ENCODE peak calls at places on chromosomes 4 and X, in ten cellular contexts. T is activated T-cell treated with anti-CD3 and anti-CD28 coated beads, Interleukin-2, amount 50 U/mL, for 48 hours; H is GM23338; I is epithelial cell of esophagus; D is activated CD8-positive, alpha-beta memory T cell treated with anti-CD3 and anti-CD28 coated beads for 1 hour; M is CD4-positive, alpha-beta T cell; S is NCI-H526; V is aorta; L is LoVo; A is GM23248. O is an unnamed sample.

GRCh38 chr4:15018389-15018788 is 16.1 kb downstream of the CPEB2 start:
- DNase-seq in H (no peak), S (no peak), D (no peak), L (no peak), M (no peak), I (no peak), A (no peak), T (no peak), V (no peak), O (no peak)

GRCh38 chr4:152032722-152033131 is 271.9 kb upstream of the GATB start:
- DNase-seq in T (no peak), A (peak; percentile 96), L (no peak), H (no peak), S (no peak), M (no peak), D (no peak), I (peak; percentile 52), V (no peak), O (no peak)

GRCh38 chrX:130114141-130114561 is 3.9 kb upstream of the ELF4 start:
- DNase-seq in I (peak; percentile 87), T (no peak), L (no peak), H (no peak), S (no peak), A (peak; percentile 35), V (peak; percentile 47), D (no peak), M (no peak), O (no peak)

GRCh38 chr4:186621959-186622553 is 66.7 kb upstream of the MTNR1A start:
- DNase-seq in I (peak; percentile 60), V (no peak), A (peak; percentile 93), L (no peak), T (no peak), S (no peak), D (no peak), H (no peak), M (no peak), O (no peak)

GRCh38 chrX:154719132-154719675 is 31.7 kb downstream of the GAB3 start:
- DNase-seq in A (peak; percentile 72), D (no peak), H (no peak), M (no peak), L (no peak), T (peak; percentile 50), S (no peak), V (no peak), I (peak; percentile 89), O (no peak)

GRCh38 chr4:68904786-68905185 is 46.8 kb downstream of the UGT2A3 start:
- DNase-seq in A (no peak), S (peak; percentile 64), T (no peak), D (no peak), H (peak; percentile 44), M (no peak), L (peak; percentile 11), V (no peak), I (peak; percentile 15), O (no peak)

GRCh38 chr4:7867191-7867590 is 72.5 kb downstream of the AFAP1 start:
- DNase-seq in M (no peak), L (no peak), I (no peak), S (no peak), V (no peak), D (no peak), A (no peak), T (no peak), H (no peak), O (no peak)

GRCh38 chr4:82688091-82688815 is 110.3 kb downstream of the SCD5 start:
- DNase-seq in T (no peak), D (no peak), H (no peak), I (peak; percentile 64), V (no peak), A (no peak), L (no peak), S (no peak), M (no peak), O (no peak)

GRCh38 chr4:172726001-172726423 is 442.6 kb upstream of the GALNT7 start:
- DNase-seq in I (no peak), D (no peak), L (peak; percentile 78), A (peak; percentile 48), M (no peak), V (no peak), S (no peak), T (no peak), H (no peak), O (peak; percentile 1)

GRCh38 chrX:40082447-40083119 is 15.2 kb downstream of the BCOR start:
- DNase-seq in D (no peak), A (peak; percentile 24), H (no peak), L (no peak), S (no peak), M (no peak), T (no peak), I (no peak), V (peak; percentile 83), O (no peak)

GRCh38 chr4:41120297-41121217 is 93.8 kb downstream of the APBB2 start:
- DNase-seq in V (peak; percentile 80), L (peak; percentile 15), H (no peak), T (no peak), A (peak; percentile 53), M (no peak), S (no peak), D (no peak), I (peak; percentile 53), O (no peak)

GRCh38 chr4:126897038-126897437 is 735.7 kb upstream of the INTU start:
- DNase-seq in S (no peak), D (no peak), M (no peak), A (no peak), V (no peak), H (no peak), L (no peak), I (no peak), T (no peak), O (no peak)

GRCh38 chr4:151192556-151193235 is 84.3 kb upstream of the PRSS48 start:
- DNase-seq in V (no peak), M (no peak), L (no peak), H (no peak), A (peak; percentile 70), I (peak; percentile 15), D (no peak), T (no peak), S (no peak), O (no peak)

GRCh38 chr4:23747131-23747752 is 142.6 kb downstream of the PPARGC1A start:
- DNase-seq in T (no peak), D (no peak), I (no peak), A (no peak), L (no peak), M (no peak), S (peak; percentile 15), V (no peak), H (no peak), O (no peak)

GRCh38 chr4:161642708-161643107 is 521.1 kb downstream of the FSTL5 start:
- DNase-seq in I (peak; percentile 16), T (no peak), D (no peak), A (peak; percentile 2), V (no peak), H (no peak), S (peak; percentile 3), M (no peak), L (no peak), O (no peak)

GRCh38 chr4:174193438-174194015 is 89.9 kb downstream of the FBXO8 start:
- DNase-seq in T (no peak), S (no peak), V (no peak), I (no peak), L (no peak), D (no peak), H (no peak), A (peak; percentile 24), M (no peak), O (no peak)

GRCh38 chr4:107034982-107035710 is 967 bp downstream of the DKK2 start:
- DNase-seq in S (no peak), L (no peak), V (peak; percentile 75), M (no peak), H (peak; percentile 74), A (peak; percentile 76), I (peak; percentile 17), T (peak; percentile 21), D (no peak), O (peak; percentile 55)

GRCh38 chr4:123661080-123661737 is 264.6 kb downstream of the SPRY1 start:
- DNase-seq in S (peak; percentile 60), V (no peak), D (no peak), H (peak; percentile 32), A (peak; percentile 36), M (no peak), I (peak; percentile 46), L (peak; percentile 32), T (no peak), O (no peak)

GRCh38 chrX:15310117-15310516 is 5.3 kb downstream of the ASB11 start:
- DNase-seq in L (peak; percentile 2), H (no peak), I (peak; percentile 15), M (no peak), A (peak; percentile 11), S (no peak), T (no peak), V (no peak), D (no peak), O (no peak)